ENCODE peak calls at places on chromosome 10, in nine cellular contexts. F is Calu3; N is GM04503; P is pons; W is cardiac muscle cell; V is stimulated activated CD8-positive, alpha-beta memory T cell treated with anti-CD3 and anti-CD28 coated beads, Interleukin-7, amount 100 ng/mL, for 24 hours; M is endothelial cell; Y is T follicular helper cell; S is fibroblast of lung. L is an unnamed sample.

GRCh38 chr10:27743736-27744477 is 1.7 kb downstream of the MKX start:
- DNase-seq in F (no peak), N (no peak), P (no peak), W (peak; percentile 24), V (no peak), M (no peak), Y (no peak), S (no peak), L (no peak)

GRCh38 chr10:48602401-48603135 is 2.3 kb downstream of the ARHGAP22 start:
- DNase-seq in F (no peak), N (no peak), P (no peak), W (no peak), V (no peak), M (no peak), Y (no peak), S (no peak), L (no peak)

GRCh38 chr10:31157125-31157983 is 125.7 kb upstream of the ZNF438 start:
- DNase-seq in F (no peak), N (peak; percentile 54), P (peak; percentile 65), W (peak; percentile 76), V (no peak), M (no peak), Y (no peak), S (peak; percentile 91), L (no peak)

GRCh38 chr10:128035557-128035973 is 90.7 kb downstream of the MKI67 start:
- DNase-seq in F (peak; percentile 54), N (no peak), P (no peak), W (peak; percentile 44), V (peak; percentile 56), M (peak; percentile 74), Y (peak; percentile 28), S (no peak), L (peak; percentile 41)

GRCh38 chr10:34121974-34122282 is 693.2 kb downstream of the PARD3 start:
- DNase-seq in F (no peak), N (no peak), P (no peak), W (peak; percentile 70), V (no peak), M (no peak), Y (no peak), S (peak; percentile 82), L (no peak)

GRCh38 chr10:113486531-113486930 is 66.3 kb upstream of the HABP2 start:
- DNase-seq in F (no peak), N (no peak), P (no peak), W (no peak), V (no peak), M (no peak), Y (no peak), S (no peak), L (no peak)

GRCh38 chr10:104309980-104310978 is 28.0 kb downstream of the ITPRIP start:
- DNase-seq in F (no peak), N (peak; percentile 82), P (no peak), W (peak; percentile 79), V (no peak), M (no peak), Y (no peak), S (peak; percentile 87), L (no peak)

GRCh38 chr10:73653701-73654100 is 2.1 kb downstream of the SYNPO2L start:
- DNase-seq in F (no peak), N (no peak), P (no peak), W (peak; percentile 41), V (no peak), M (no peak), Y (no peak), S (no peak), L (no peak)

GRCh38 chr10:30980951-30981616 is 50.6 kb downstream of the ZNF438 start:
- DNase-seq in F (peak; percentile 40), N (peak; percentile 76), P (peak; percentile 74), W (peak; percentile 86), V (no peak), M (no peak), Y (no peak), S (peak; percentile 72), L (no peak)

GRCh38 chr10:6065406-6065805 is 3.2 kb upstream of the IL2RA start:
- DNase-seq in F (no peak), N (no peak), P (no peak), W (peak; percentile 52), V (no peak), M (no peak), Y (no peak), S (no peak), L (no peak)

GRCh38 chr10:118662228-118663035 is 67.0 kb upstream of the PRLHR start:
- DNase-seq in F (no peak), N (no peak), P (no peak), W (no peak), V (no peak), M (no peak), Y (no peak), S (no peak), L (no peak)

GRCh38 chr10:1309969-1310789 is 254.0 kb downstream of the WDR37 start:
- DNase-seq in F (no peak), N (no peak), P (no peak), W (no peak), V (no peak), M (no peak), Y (no peak), S (peak; percentile 6), L (no peak)

GRCh38 chr10:96512997-96513685 is 585 bp downstream of the TLL2 start:
- DNase-seq in F (no peak), N (no peak), P (no peak), W (peak; percentile 32), V (no peak), M (no peak), Y (peak; percentile 21), S (peak; percentile 21), L (peak; percentile 17)

GRCh38 chr10:128062837-128063563 is 63.2 kb downstream of the MKI67 start:
- DNase-seq in F (no peak), N (no peak), P (peak; percentile 64), W (peak; percentile 31), V (no peak), M (peak; percentile 47), Y (no peak), S (no peak), L (no peak)

GRCh38 chr10:119191881-119192280 is 13.3 kb upstream of the PRDX3 start:
- DNase-seq in F (no peak), N (no peak), P (no peak), W (no peak), V (no peak), M (no peak), Y (no peak), S (no peak), L (no peak)

GRCh38 chr10:103688451-103688850 is 166.9 kb downstream of the SH3PXD2A start:
- DNase-seq in F (no peak), N (no peak), P (no peak), W (no peak), V (no peak), M (no peak), Y (no peak), S (no peak), L (no peak)

L was measured in progenitor cell of endocrine pancreas.